ENCODE peak calls at places on chromosome 1, in nine cellular contexts. One of them, this sample, is unnamed.

GRCh38 chr1:116502915-116503314 is 67.9 kb downstream of the CD58 start:
- DNase-seq in GDM1: no peak
- DNase-seq in PC-9: no peak
- DNase-seq in progenitor cell of endocrine pancreas: no peak
- DNase-seq in activated CD8-positive, alpha-beta T cell treated with anti-CD3 and anti-CD28 coated beads for 36 hours: no peak
- DNase-seq in activated effector memory CD4-positive, alpha-beta T cell treated with anti-CD3 and anti-CD28 coated beads, Interleukin-2, amount 50 U/mL, for 16 hours: no peak
- DNase-seq in stimulated activated CD4-positive, alpha-beta T cell treated with anti-CD3 and anti-CD28 coated beads, Interleukin-15, amount 100 ng/mL, for 1 hour: no peak
- DNase-seq in NCI-H510A treated with DMSO at 0.1 percent for 48 hours: no peak
- DNase-seq in H54: no peak
- DNase-seq in this sample: no peak

GRCh38 chr1:202835548-202836072 is 24.9 kb downstream of the PCAT6 start:
- DNase-seq in H54: no peak
- DNase-seq in PC-9: no peak
- DNase-seq in stimulated activated CD4-positive, alpha-beta T cell treated with anti-CD3 and anti-CD28 coated beads, Interleukin-15, amount 100 ng/mL, for 1 hour: no peak
- DNase-seq in activated effector memory CD4-positive, alpha-beta T cell treated with anti-CD3 and anti-CD28 coated beads, Interleukin-2, amount 50 U/mL, for 16 hours: peak; percentile 66
- DNase-seq in NCI-H510A treated with DMSO at 0.1 percent for 48 hours: no peak
- DNase-seq in activated CD8-positive, alpha-beta T cell treated with anti-CD3 and anti-CD28 coated beads for 36 hours: peak; percentile 61
- DNase-seq in progenitor cell of endocrine pancreas: no peak
- DNase-seq in GDM1: peak; percentile 64
- DNase-seq in this sample: no peak

GRCh38 chr1:43422995-43423671 is 30.6 kb downstream of the HYI start:
- DNase-seq in NCI-H510A treated with DMSO at 0.1 percent for 48 hours: no peak
- DNase-seq in H54: no peak
- DNase-seq in activated CD8-positive, alpha-beta T cell treated with anti-CD3 and anti-CD28 coated beads for 36 hours: no peak
- DNase-seq in progenitor cell of endocrine pancreas: no peak
- DNase-seq in stimulated activated CD4-positive, alpha-beta T cell treated with anti-CD3 and anti-CD28 coated beads, Interleukin-15, amount 100 ng/mL, for 1 hour: no peak
- DNase-seq in GDM1: no peak
- DNase-seq in PC-9: no peak
- DNase-seq in activated effector memory CD4-positive, alpha-beta T cell treated with anti-CD3 and anti-CD28 coated beads, Interleukin-2, amount 50 U/mL, for 16 hours: no peak
- DNase-seq in this sample: no peak

GRCh38 chr1:31872658-31873636 is 57.1 kb upstream of the SPOCD1 start:
- DNase-seq in stimulated activated CD4-positive, alpha-beta T cell treated with anti-CD3 and anti-CD28 coated beads, Interleukin-15, amount 100 ng/mL, for 1 hour: no peak
- DNase-seq in H54: no peak
- DNase-seq in NCI-H510A treated with DMSO at 0.1 percent for 48 hours: no peak
- DNase-seq in activated effector memory CD4-positive, alpha-beta T cell treated with anti-CD3 and anti-CD28 coated beads, Interleukin-2, amount 50 U/mL, for 16 hours: no peak
- DNase-seq in activated CD8-positive, alpha-beta T cell treated with anti-CD3 and anti-CD28 coated beads for 36 hours: peak; percentile 42
- DNase-seq in progenitor cell of endocrine pancreas: no peak
- DNase-seq in PC-9: no peak
- DNase-seq in GDM1: no peak
- DNase-seq in this sample: no peak

GRCh38 chr1:150576794-150577556 is 2.4 kb downstream of the MCL1 start:
- DNase-seq in progenitor cell of endocrine pancreas: no peak
- DNase-seq in activated effector memory CD4-positive, alpha-beta T cell treated with anti-CD3 and anti-CD28 coated beads, Interleukin-2, amount 50 U/mL, for 16 hours: no peak
- DNase-seq in stimulated activated CD4-positive, alpha-beta T cell treated with anti-CD3 and anti-CD28 coated beads, Interleukin-15, amount 100 ng/mL, for 1 hour: no peak
- DNase-seq in activated CD8-positive, alpha-beta T cell treated with anti-CD3 and anti-CD28 coated beads for 36 hours: no peak
- DNase-seq in H54: no peak
- DNase-seq in PC-9: no peak
- DNase-seq in NCI-H510A treated with DMSO at 0.1 percent for 48 hours: no peak
- DNase-seq in GDM1: no peak
- DNase-seq in this sample: no peak

GRCh38 chr1:111769517-111770146 is 13.9 kb downstream of the DDX20 start:
- DNase-seq in NCI-H510A treated with DMSO at 0.1 percent for 48 hours: peak; percentile 54
- DNase-seq in stimulated activated CD4-positive, alpha-beta T cell treated with anti-CD3 and anti-CD28 coated beads, Interleukin-15, amount 100 ng/mL, for 1 hour: no peak
- DNase-seq in activated CD8-positive, alpha-beta T cell treated with anti-CD3 and anti-CD28 coated beads for 36 hours: peak; percentile 66
- DNase-seq in PC-9: peak; percentile 72
- DNase-seq in activated effector memory CD4-positive, alpha-beta T cell treated with anti-CD3 and anti-CD28 coated beads, Interleukin-2, amount 50 U/mL, for 16 hours: peak; percentile 67
- DNase-seq in progenitor cell of endocrine pancreas: no peak
- DNase-seq in H54: no peak
- DNase-seq in GDM1: peak; percentile 16
- DNase-seq in this sample: no peak

GRCh38 chr1:39170731-39171375 is 33.6 kb upstream of the MACF1 start:
- DNase-seq in H54: no peak
- DNase-seq in NCI-H510A treated with DMSO at 0.1 percent for 48 hours: peak; percentile 100
- DNase-seq in progenitor cell of endocrine pancreas: no peak
- DNase-seq in stimulated activated CD4-positive, alpha-beta T cell treated with anti-CD3 and anti-CD28 coated beads, Interleukin-15, amount 100 ng/mL, for 1 hour: no peak
- DNase-seq in PC-9: no peak
- DNase-seq in GDM1: no peak
- DNase-seq in activated CD8-positive, alpha-beta T cell treated with anti-CD3 and anti-CD28 coated beads for 36 hours: no peak
- DNase-seq in activated effector memory CD4-positive, alpha-beta T cell treated with anti-CD3 and anti-CD28 coated beads, Interleukin-2, amount 50 U/mL, for 16 hours: no peak
- DNase-seq in this sample: no peak

GRCh38 chr1:28115267-28115666 is 26.9 kb upstream of the EYA3 start:
- DNase-seq in progenitor cell of endocrine pancreas: no peak
- DNase-seq in stimulated activated CD4-positive, alpha-beta T cell treated with anti-CD3 and anti-CD28 coated beads, Interleukin-15, amount 100 ng/mL, for 1 hour: peak; percentile 2
- DNase-seq in H54: no peak
- DNase-seq in PC-9: no peak
- DNase-seq in NCI-H510A treated with DMSO at 0.1 percent for 48 hours: no peak
- DNase-seq in GDM1: peak; percentile 48
- DNase-seq in activated CD8-positive, alpha-beta T cell treated with anti-CD3 and anti-CD28 coated beads for 36 hours: peak; percentile 78
- DNase-seq in activated effector memory CD4-positive, alpha-beta T cell treated with anti-CD3 and anti-CD28 coated beads, Interleukin-2, amount 50 U/mL, for 16 hours: peak; percentile 70
- DNase-seq in this sample: no peak

GRCh38 chr1:78649628-78650027 is at the start of gene IFI44:
- DNase-seq in progenitor cell of endocrine pancreas: no peak
- DNase-seq in activated effector memory CD4-positive, alpha-beta T cell treated with anti-CD3 and anti-CD28 coated beads, Interleukin-2, amount 50 U/mL, for 16 hours: peak; percentile 87
- DNase-seq in H54: peak; percentile 17
- DNase-seq in activated CD8-positive, alpha-beta T cell treated with anti-CD3 and anti-CD28 coated beads for 36 hours: peak; percentile 89
- DNase-seq in PC-9: no peak
- DNase-seq in NCI-H510A treated with DMSO at 0.1 percent for 48 hours: peak; percentile 50
- DNase-seq in GDM1: peak; percentile 76
- DNase-seq in stimulated activated CD4-positive, alpha-beta T cell treated with anti-CD3 and anti-CD28 coated beads, Interleukin-15, amount 100 ng/mL, for 1 hour: peak; percentile 34
- DNase-seq in this sample: peak; percentile 84

GRCh38 chr1:97013904-97014303 is 292.3 kb downstream of the PTBP2 start:
- DNase-seq in progenitor cell of endocrine pancreas: no peak
- DNase-seq in NCI-H510A treated with DMSO at 0.1 percent for 48 hours: no peak
- DNase-seq in activated effector memory CD4-positive, alpha-beta T cell treated with anti-CD3 and anti-CD28 coated beads, Interleukin-2, amount 50 U/mL, for 16 hours: no peak
- DNase-seq in PC-9: no peak
- DNase-seq in H54: no peak
- DNase-seq in GDM1: no peak
- DNase-seq in activated CD8-positive, alpha-beta T cell treated with anti-CD3 and anti-CD28 coated beads for 36 hours: no peak
- DNase-seq in stimulated activated CD4-positive, alpha-beta T cell treated with anti-CD3 and anti-CD28 coated beads, Interleukin-15, amount 100 ng/mL, for 1 hour: no peak
- DNase-seq in this sample: no peak

GRCh38 chr1:153679337-153680119 is 1.0 kb downstream of the NPR1 start:
- DNase-seq in stimulated activated CD4-positive, alpha-beta T cell treated with anti-CD3 and anti-CD28 coated beads, Interleukin-15, amount 100 ng/mL, for 1 hour: no peak
- DNase-seq in activated CD8-positive, alpha-beta T cell treated with anti-CD3 and anti-CD28 coated beads for 36 hours: peak; percentile 41
- DNase-seq in GDM1: no peak
- DNase-seq in H54: no peak
- DNase-seq in progenitor cell of endocrine pancreas: peak; percentile 46
- DNase-seq in activated effector memory CD4-positive, alpha-beta T cell treated with anti-CD3 and anti-CD28 coated beads, Interleukin-2, amount 50 U/mL, for 16 hours: peak; percentile 73
- DNase-seq in PC-9: no peak
- DNase-seq in NCI-H510A treated with DMSO at 0.1 percent for 48 hours: no peak
- DNase-seq in this sample: no peak

GRCh38 chr1:53206735-53207379 is 10.2 kb downstream of the CPT2 start:
- DNase-seq in activated CD8-positive, alpha-beta T cell treated with anti-CD3 and anti-CD28 coated beads for 36 hours: no peak
- DNase-seq in PC-9: no peak
- DNase-seq in GDM1: no peak
- DNase-seq in stimulated activated CD4-positive, alpha-beta T cell treated with anti-CD3 and anti-CD28 coated beads, Interleukin-15, amount 100 ng/mL, for 1 hour: no peak
- DNase-seq in activated effector memory CD4-positive, alpha-beta T cell treated with anti-CD3 and anti-CD28 coated beads, Interleukin-2, amount 50 U/mL, for 16 hours: no peak
- DNase-seq in NCI-H510A treated with DMSO at 0.1 percent for 48 hours: no peak
- DNase-seq in H54: no peak
- DNase-seq in progenitor cell of endocrine pancreas: no peak
- DNase-seq in this sample: no peak

GRCh38 chr1:153532161-153532560 is 3.6 kb downstream of the S100A6 start:
- DNase-seq in activated CD8-positive, alpha-beta T cell treated with anti-CD3 and anti-CD28 coated beads for 36 hours: peak; percentile 78
- DNase-seq in stimulated activated CD4-positive, alpha-beta T cell treated with anti-CD3 and anti-CD28 coated beads, Interleukin-15, amount 100 ng/mL, for 1 hour: no peak
- DNase-seq in H54: no peak
- DNase-seq in NCI-H510A treated with DMSO at 0.1 percent for 48 hours: no peak
- DNase-seq in activated effector memory CD4-positive, alpha-beta T cell treated with anti-CD3 and anti-CD28 coated beads, Interleukin-2, amount 50 U/mL, for 16 hours: peak; percentile 80
- DNase-seq in progenitor cell of endocrine pancreas: no peak
- DNase-seq in GDM1: peak; percentile 10
- DNase-seq in PC-9: no peak
- DNase-seq in this sample: peak; percentile 10

GRCh38 chr1:155529109-155529508 is 33.5 kb downstream of the ASH1L start:
- DNase-seq in stimulated activated CD4-positive, alpha-beta T cell treated with anti-CD3 and anti-CD28 coated beads, Interleukin-15, amount 100 ng/mL, for 1 hour: no peak
- DNase-seq in H54: no peak
- DNase-seq in activated effector memory CD4-positive, alpha-beta T cell treated with anti-CD3 and anti-CD28 coated beads, Interleukin-2, amount 50 U/mL, for 16 hours: no peak
- DNase-seq in PC-9: no peak
- DNase-seq in activated CD8-positive, alpha-beta T cell treated with anti-CD3 and anti-CD28 coated beads for 36 hours: no peak
- DNase-seq in GDM1: no peak
- DNase-seq in progenitor cell of endocrine pancreas: no peak
- DNase-seq in NCI-H510A treated with DMSO at 0.1 percent for 48 hours: no peak
- DNase-seq in this sample: no peak

GRCh38 chr1:240635466-240636256 is 23.7 kb upstream of the GREM2 start:
- DNase-seq in activated CD8-positive, alpha-beta T cell treated with anti-CD3 and anti-CD28 coated beads for 36 hours: no peak
- DNase-seq in activated effector memory CD4-positive, alpha-beta T cell treated with anti-CD3 and anti-CD28 coated beads, Interleukin-2, amount 50 U/mL, for 16 hours: no peak
- DNase-seq in stimulated activated CD4-positive, alpha-beta T cell treated with anti-CD3 and anti-CD28 coated beads, Interleukin-15, amount 100 ng/mL, for 1 hour: no peak
- DNase-seq in progenitor cell of endocrine pancreas: no peak
- DNase-seq in H54: no peak
- DNase-seq in PC-9: no peak
- DNase-seq in GDM1: no peak
- DNase-seq in NCI-H510A treated with DMSO at 0.1 percent for 48 hours: no peak
- DNase-seq in this sample: no peak

GRCh38 chr1:53572061-53572801 is 113.0 kb downstream of the DMRTB1 start:
- DNase-seq in NCI-H510A treated with DMSO at 0.1 percent for 48 hours: peak; percentile 79
- DNase-seq in stimulated activated CD4-positive, alpha-beta T cell treated with anti-CD3 and anti-CD28 coated beads, Interleukin-15, amount 100 ng/mL, for 1 hour: no peak
- DNase-seq in activated CD8-positive, alpha-beta T cell treated with anti-CD3 and anti-CD28 coated beads for 36 hours: no peak
- DNase-seq in progenitor cell of endocrine pancreas: no peak
- DNase-seq in PC-9: peak; percentile 93
- DNase-seq in GDM1: no peak
- DNase-seq in H54: peak; percentile 79
- DNase-seq in activated effector memory CD4-positive, alpha-beta T cell treated with anti-CD3 and anti-CD28 coated beads, Interleukin-2, amount 50 U/mL, for 16 hours: peak; percentile 42
- DNase-seq in this sample: peak; percentile 60

GRCh38 chr1:1869459-1869858 is 21.4 kb downstream of the GNB1 start:
- DNase-seq in activated effector memory CD4-positive, alpha-beta T cell treated with anti-CD3 and anti-CD28 coated beads, Interleukin-2, amount 50 U/mL, for 16 hours: no peak
- DNase-seq in activated CD8-positive, alpha-beta T cell treated with anti-CD3 and anti-CD28 coated beads for 36 hours: no peak
- DNase-seq in progenitor cell of endocrine pancreas: no peak
- DNase-seq in GDM1: no peak
- DNase-seq in H54: no peak
- DNase-seq in PC-9: no peak
- DNase-seq in stimulated activated CD4-positive, alpha-beta T cell treated with anti-CD3 and anti-CD28 coated beads, Interleukin-15, amount 100 ng/mL, for 1 hour: no peak
- DNase-seq in NCI-H510A treated with DMSO at 0.1 percent for 48 hours: no peak
- DNase-seq in this sample: no peak

GRCh38 chr1:245990315-245991022 is 516.6 kb downstream of the SMYD3 start:
- DNase-seq in H54: no peak
- DNase-seq in PC-9: no peak
- DNase-seq in activated effector memory CD4-positive, alpha-beta T cell treated with anti-CD3 and anti-CD28 coated beads, Interleukin-2, amount 50 U/mL, for 16 hours: no peak
- DNase-seq in NCI-H510A treated with DMSO at 0.1 percent for 48 hours: no peak
- DNase-seq in progenitor cell of endocrine pancreas: no peak
- DNase-seq in GDM1: no peak
- DNase-seq in stimulated activated CD4-positive, alpha-beta T cell treated with anti-CD3 and anti-CD28 coated beads, Interleukin-15, amount 100 ng/mL, for 1 hour: no peak
- DNase-seq in activated CD8-positive, alpha-beta T cell treated with anti-CD3 and anti-CD28 coated beads for 36 hours: no peak
- DNase-seq in this sample: no peak

This sample was measured in suprapubic skin.